ENCODE peak calls at places on chromosomes 11 and 22, in four cellular contexts. G is HepG2, U is A549, O is K562. S is an unnamed sample.

GRCh38 chr22:27876684-27877083 is 42.4 kb downstream of the PITPNB start:
- DNase-seq in G (no peak), U (no peak), O (no peak), S (no peak)

GRCh38 chr11:95849087-95849825 is 59.0 kb downstream of the CEP57 start:
- DNase-seq in G (peak), U (peak), O (peak), S (no peak)

GRCh38 chr11:96424693-96425092 is 34.9 kb downstream of the JRKL start:
- DNase-seq in G (no peak), U (no peak), O (no peak), S (no peak)

GRCh38 chr11:13284776-13285588 is 7.4 kb downstream of the BMAL1 start:
- DNase-seq in G (no peak), U (no peak), O (no peak), S (no peak)

GRCh38 chr11:72511393-72512047 is 77.2 kb upstream of the CLPB start:
- DNase-seq in G (no peak), U (no peak), O (no peak), S (no peak)

GRCh38 chr11:75384438-75385080 is 14.8 kb upstream of the RPS3 start:
- DNase-seq in G (peak), U (peak), O (peak), S (no peak)

GRCh38 chr11:96049426-96049825 is 125.5 kb upstream of the MTMR2 start:
- DNase-seq in G (no peak), U (no peak), O (no peak), S (no peak)

GRCh38 chr11:128207861-128208321 is 379.5 kb downstream of the ETS1 start:
- DNase-seq in G (no peak), U (peak), O (no peak), S (no peak)

GRCh38 chr11:85595285-85595884 is 31.8 kb downstream of the DLG2 start:
- DNase-seq in G (peak), U (peak), O (peak), S (peak)

DNA sequence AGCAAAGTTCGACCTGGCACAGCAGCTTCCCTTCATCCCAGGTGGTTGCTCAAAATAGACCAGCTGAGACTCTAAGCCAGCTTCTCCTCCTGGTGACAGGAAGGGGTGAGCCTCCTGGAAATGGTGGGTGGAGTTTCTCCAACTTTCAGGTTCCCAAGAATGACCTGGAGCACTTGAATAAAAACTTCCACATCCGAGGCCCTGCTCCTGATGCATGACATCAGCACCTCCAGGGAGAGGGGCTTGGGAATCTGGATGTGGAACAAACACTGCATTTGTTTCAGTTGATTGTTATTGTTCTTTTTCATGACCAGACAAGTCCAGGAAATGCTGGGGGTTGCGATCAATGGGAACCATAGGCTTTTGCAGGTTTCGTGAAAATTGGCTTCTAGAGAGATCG is 19.4 kb downstream of the ST14 start:
- DNase-seq in G (no peak), U (no peak), O (no peak), S (no peak)
- TF ChIP-seq POLR2AphosphoS2 in G (no peak), U (no peak), O (no peak), S (no peak)

DNA sequence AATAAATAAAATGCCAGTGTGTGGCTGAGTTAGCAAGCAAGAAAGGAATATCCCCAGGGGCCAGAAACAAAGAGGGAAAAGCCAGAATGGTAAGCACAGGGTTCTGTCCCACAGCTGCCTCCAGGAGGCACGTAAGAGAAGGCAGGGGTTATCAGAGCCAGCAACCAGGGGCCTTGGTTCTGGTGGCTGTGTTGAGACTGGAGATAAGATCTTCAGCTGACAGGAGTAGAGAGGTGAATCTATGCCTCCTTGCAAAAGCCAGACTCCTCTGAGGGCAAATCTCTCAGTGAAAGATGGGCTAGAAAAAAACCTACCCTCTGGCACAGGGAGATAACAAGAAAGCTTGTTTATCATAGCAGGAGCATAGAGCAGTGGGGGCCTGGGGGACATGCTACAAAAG is 29.8 kb upstream of the NFAM1 start:
- DNase-seq in G (no peak), U (no peak), O (peak), S (no peak)
- TF ChIP-seq POLR2AphosphoS2 in G (no peak), U (no peak), O (no peak), S (no peak)

GRCh38 chr11:67276821-67277230 is 10.6 kb downstream of the GRK2 start:
- DNase-seq in G (no peak), U (no peak), O (peak), S (no peak)

GRCh38 chr11:67278939-67279588 is 10.0 kb upstream of the ANKRD13D start:
- DNase-seq in G (no peak), U (no peak), O (no peak), S (no peak)

GRCh38 chr11:67278135-67278938 is 10.8 kb upstream of the ANKRD13D start:
- DNase-seq in G (no peak), U (no peak), O (no peak), S (no peak)

GRCh38 chr11:67275606-67276409 is 9.5 kb downstream of the GRK2 start:
- DNase-seq in G (no peak), U (no peak), O (no peak), S (no peak)

GRCh38 chr11:67277231-67277961 is 11.1 kb downstream of the GRK2 start:
- DNase-seq in G (no peak), U (no peak), O (peak), S (peak)
- TF ChIP-seq POLR2AphosphoS2 in G (no peak), U (no peak), O (no peak), S (peak)

DNA sequence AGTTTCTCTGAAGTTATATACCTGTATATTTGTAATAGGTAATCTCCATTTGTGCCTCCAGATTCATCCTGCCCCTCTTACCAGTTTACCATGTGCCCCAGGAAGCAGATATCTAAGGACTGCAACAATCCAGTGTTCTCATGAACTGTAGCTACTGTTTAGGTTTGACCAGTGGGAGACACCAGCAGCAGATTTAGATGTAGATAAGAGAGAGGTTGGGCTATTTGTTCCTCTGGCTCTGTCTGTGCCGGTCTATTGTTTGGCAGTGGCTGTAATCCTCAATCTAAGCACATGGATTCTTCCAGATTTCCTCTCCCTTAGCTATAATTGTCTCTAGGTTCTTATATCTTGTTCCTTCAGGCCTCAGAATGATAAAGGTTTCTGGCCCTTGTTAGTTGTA is 88.4 kb downstream of the ANO3 start:
- DNase-seq in G (no peak), U (no peak), O (no peak), S (no peak)
- TF ChIP-seq POLR2AphosphoS2 in G (no peak), U (no peak), O (no peak), S (no peak)

DNA sequence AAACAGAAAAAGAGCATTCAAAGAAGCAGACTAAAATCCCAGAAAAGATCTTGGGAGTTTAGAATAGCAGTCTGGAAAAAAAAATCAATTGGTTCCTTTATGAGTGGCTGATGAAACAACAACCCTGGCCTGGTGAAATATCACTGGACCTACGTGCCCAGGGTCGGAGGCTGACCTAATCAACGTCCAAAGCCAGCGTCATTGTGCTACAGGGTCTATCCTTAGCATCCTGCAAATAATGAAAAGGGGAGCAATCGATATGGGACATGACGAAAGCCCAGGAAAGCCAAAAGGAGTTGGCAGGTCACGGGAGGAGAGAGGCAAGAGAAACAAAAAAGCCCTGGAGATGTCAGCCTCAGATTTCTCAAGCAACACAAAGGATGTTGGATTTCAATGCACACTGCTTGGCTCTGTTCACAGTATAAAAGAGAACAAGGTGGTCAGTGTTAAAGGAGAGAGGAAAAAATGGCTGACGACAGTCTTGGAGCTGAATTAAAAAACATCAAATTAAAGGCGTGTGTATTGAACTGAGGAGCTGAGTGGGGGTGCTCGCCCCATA is 148.8 kb downstream of the BLID start:
- DNase-seq in G (no peak), U (no peak), O (no peak), S (no peak)
- TF ChIP-seq POLR2AphosphoS2 in G (no peak), U (no peak), O (no peak), S (no peak)

GRCh38 chr11:70307176-70307575 is 36.7 kb downstream of the PPFIA1 start:
- DNase-seq in G (no peak), U (no peak), O (no peak), S (no peak)

GRCh38 chr11:70306586-70307033 is 36.1 kb downstream of the PPFIA1 start:
- DNase-seq in G (no peak), U (no peak), O (peak), S (no peak)

GRCh38 chr11:70304208-70304603 is 33.7 kb downstream of the PPFIA1 start:
- DNase-seq in G (no peak), U (no peak), O (no peak), S (no peak)

GRCh38 chr11:70303070-70303469 is 32.6 kb downstream of the PPFIA1 start:
- DNase-seq in G (no peak), U (no peak), O (no peak), S (no peak)

GRCh38 chr11:70305501-70305900 is 35.0 kb downstream of the PPFIA1 start:
- DNase-seq in G (no peak), U (no peak), O (no peak), S (no peak)
- TF ChIP-seq POLR2AphosphoS2 in G (no peak), U (no peak), O (no peak), S (no peak)

GRCh38 chr11:61390161-61390560 is 2.2 kb upstream of the TMEM216 start:
- DNase-seq in G (no peak), U (no peak), O (no peak), S (no peak)

DNA sequence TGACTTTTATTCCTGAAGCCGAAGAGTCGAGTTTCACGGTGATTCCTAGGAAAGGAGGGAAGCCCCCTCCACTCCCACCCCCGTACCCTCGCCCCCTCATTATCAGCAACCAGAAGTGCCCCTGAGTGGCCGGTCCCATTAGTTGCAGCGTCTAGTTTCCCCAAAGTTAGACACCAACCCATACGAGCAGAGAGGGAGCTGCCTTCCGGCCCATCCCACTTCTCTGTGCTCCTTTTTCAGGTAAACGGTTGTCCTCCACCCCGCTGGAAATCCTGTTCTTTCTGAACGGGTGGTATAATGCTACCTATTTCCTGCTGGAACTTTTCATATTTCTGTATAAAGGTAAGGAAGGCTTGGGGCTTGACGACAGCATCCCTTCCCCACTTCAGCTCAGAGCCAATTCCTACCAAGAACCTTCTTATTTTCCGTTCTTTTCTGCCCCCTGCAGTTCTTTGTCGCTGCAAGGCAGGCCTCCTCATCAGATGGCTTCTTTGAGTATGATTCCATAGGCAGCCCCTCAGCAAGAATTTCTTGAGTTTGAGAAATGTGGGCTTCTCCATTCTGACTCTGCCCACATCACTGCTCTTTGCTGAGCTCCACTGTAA is 706 bp downstream of the TMEM216 start:
- DNase-seq in G (no peak), U (peak), O (peak), S (no peak)
- TF ChIP-seq POLR2AphosphoS2 in G (no peak), U (no peak), O (no peak), S (no peak)

DNA sequence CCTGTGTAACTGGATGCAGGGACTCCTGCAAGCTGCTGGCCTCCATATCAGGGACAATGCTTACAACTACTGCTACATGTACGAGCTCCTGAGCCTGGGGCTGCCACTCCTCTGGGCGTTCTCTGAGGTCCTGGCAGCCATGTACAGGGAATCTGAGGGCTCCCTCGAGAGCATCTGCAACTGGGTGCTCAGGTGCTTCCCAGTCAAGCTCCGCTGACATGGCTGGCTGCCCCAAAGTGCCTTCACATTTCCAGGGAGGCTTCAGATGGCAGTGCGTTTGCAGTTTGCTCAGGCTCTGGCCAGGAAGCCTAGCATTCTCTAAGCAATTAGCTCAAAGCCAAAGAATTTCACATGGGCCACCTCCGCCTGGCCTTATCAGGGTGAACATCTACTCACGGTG is 117.4 kb upstream of the PARVA start:
- DNase-seq in G (no peak), U (no peak), O (no peak), S (no peak)
- TF ChIP-seq POLR2AphosphoS2 in G (no peak), U (no peak), O (no peak), S (no peak)

S was measured in GM12878.